ENCODE peak calls at places on chromosome 4, in five cellular contexts. C is transverse colon, A is upper lobe of left lung, E is esophagus muscularis mucosa, K is uterus. I is an unnamed sample. For H3K36me3, the result is how much of the 10 kb centered on the place peaks cover.

GRCh38 chr4:79364048-79364447 is 38.2 kb upstream of the NAA11 start:
- DNase-seq in A (no peak), E (no peak), K (no peak), C (no peak), I (no peak)

GRCh38 chr4:109574931-109575804 is 15.1 kb downstream of the MCUB start:
- DNase-seq in A (no peak), C (no peak), K (no peak), E (no peak), I (no peak)

GRCh38 chr4:24537025-24537424 is 47.3 kb downstream of the DHX15 start:
- DNase-seq in A (no peak), C (no peak), K (no peak), E (no peak), I (no peak)

GRCh38 chr4:31365006-31365690 is 645.0 kb downstream of the PCDH7 start:
- DNase-seq in C (no peak), K (no peak), E (no peak), A (no peak), I (no peak)

GRCh38 chr4:110088670-110089069 is 109.7 kb downstream of the ELOVL6 start:
- DNase-seq in E (no peak), C (no peak), K (no peak), A (no peak), I (no peak)

GRCh38 chr4:107579099-107579498 is 140.9 kb downstream of the PAPSS1 start:
- DNase-seq in K (no peak), C (no peak), A (no peak), E (no peak), I (no peak)

GRCh38 chr4:72975488-72975784 is 94.1 kb downstream of the COX18 start:
- DNase-seq in C (no peak), A (no peak), K (no peak), E (no peak), I (no peak)

GRCh38 chr4:39706829-39707511 is 9.0 kb downstream of the UBE2K start:
- DNase-seq in E (no peak), K (no peak), C (no peak), A (no peak), I (no peak)

GRCh38 chr4:113300384-113301011 is 251.0 kb downstream of the ANK2 start:
- DNase-seq in C (no peak), E (no peak), K (peak), A (no peak), I (no peak)

GRCh38 chr4:108029731-108030130 is 40.0 kb downstream of the HADH start:
- DNase-seq in A (no peak), C (no peak), E (no peak), K (no peak), I (no peak)

GRCh38 chr4:133598779-133599178 is 449.7 kb downstream of the PCDH10 start:
- DNase-seq in C (no peak), K (no peak), E (peak), A (no peak), I (no peak)

GRCh38 chr4:98430708-98431403 is 169.7 kb downstream of the RAP1GDS1 start:
- DNase-seq in E (no peak), K (no peak), A (peak), C (no peak), I (no peak)

GRCh38 chr4:113293043-113293560 is 243.6 kb downstream of the ANK2 start:
- DNase-seq in A (no peak), K (no peak), E (no peak), C (no peak), I (no peak)

GRCh38 chr4:67615119-67615518 is 56.6 kb downstream of the STAP1 start:
- DNase-seq in A (no peak), C (no peak), K (no peak), E (no peak), I (no peak)

GRCh38 chr4:143352052-143352451 is 15.4 kb downstream of the GAB1 start:
- DNase-seq in A (no peak), C (peak), E (no peak), K (no peak), I (no peak)

GRCh38 chr4:59759082-59759825 is 1440.9 kb upstream of the ADGRL3 start:
- DNase-seq in C (no peak), E (no peak), K (no peak), A (no peak), I (no peak)

GRCh38 chr4:93199492-93199891 is 629.1 kb upstream of the ATOH1 start:
- DNase-seq in A (no peak), C (no peak), K (no peak), E (no peak), I (no peak)

GRCh38 chr4:69894706-69895105 is 34.8 kb upstream of the SULT1E1 start:
- DNase-seq in C (no peak), K (no peak), A (no peak), E (no peak), I (no peak)

GRCh38 chr4:122117743-122118142 is 34.4 kb upstream of the BLTP1 start:
- DNase-seq in C (no peak), A (no peak), K (no peak), E (no peak), I (no peak)

GRCh38 chr4:28744066-28744465 is 1883.4 kb downstream of the STIM2 start:
- DNase-seq in E (no peak), A (no peak), K (no peak), C (no peak), I (no peak)

GRCh38 chr4:40333921-40334352 is 1.2 kb upstream of the CHRNA9 start:
- DNase-seq in C (no peak), A (no peak), E (no peak), K (no peak), I (no peak)

GRCh38 chr4:52173470-52174055 is 122.5 kb downstream of the SPATA18 start:
- DNase-seq in E (no peak), A (no peak), K (no peak), C (no peak), I (peak)

GRCh38 chr4:113744667-113745241 is 16.8 kb downstream of the CAMK2D start:
- DNase-seq in E (no peak), C (no peak), A (no peak), K (no peak), I (no peak)

GRCh38 chr4:106587558-106587957 is 219.0 kb upstream of the GIMD1 start:
- DNase-seq in C (no peak), E (no peak), K (no peak), A (no peak), I (no peak)

GRCh38 chr4:121709766-121710405 is 13.1 kb upstream of the ANXA5 start:
- DNase-seq in A (no peak), E (no peak), C (no peak), K (no peak), I (no peak)

GRCh38 chr4:120874792-120875774 is 47.4 kb downstream of the PRDM5 start:
- DNase-seq in E (no peak), C (no peak), A (no peak), K (no peak), I (no peak)

GRCh38 chr4:168654206-168655174 is 157.6 kb downstream of the PALLD start:
- DNase-seq in K (no peak), C (peak), E (no peak), A (peak), I (no peak)

GRCh38 chr4:56288663-56289062 is 98.6 kb downstream of the AASDH start:
- DNase-seq in K (no peak), C (no peak), A (no peak), E (no peak), I (no peak)

GRCh38 chr4:168551211-168551610 is 54.4 kb downstream of the PALLD start:
- DNase-seq in A (no peak), E (no peak), C (no peak), K (no peak), I (no peak)

GRCh38 chr4:33104190-33104773 is 2384.1 kb downstream of the PCDH7 start:
- DNase-seq in K (no peak), C (no peak), E (no peak), A (no peak), I (no peak)

GRCh38 chr4:121256346-121256745 is 92.2 kb upstream of the TNIP3 start:
- DNase-seq in A (peak), K (no peak), C (no peak), E (no peak), I (no peak)

GRCh38 chr4:82367438-82368097 is 6.2 kb downstream of the HNRNPD start:
- DNase-seq in K (no peak), E (no peak), A (no peak), C (no peak), I (no peak)

GRCh38 chr4:82372874-82373815 is 646 bp downstream of the HNRNPD start:
- DNase-seq in A (peak), K (peak), C (peak), E (peak), I (peak)

GRCh38 chr4:82373816-82374740 is at the start of gene HNRNPD:
- DNase-seq in E (peak), K (peak), C (peak), A (peak), I (peak)

GRCh38 chr4:82372502-82372873 is 1.3 kb downstream of the HNRNPD start:
- DNase-seq in K (no peak), C (peak), A (peak), E (no peak), I (peak)

DNA sequence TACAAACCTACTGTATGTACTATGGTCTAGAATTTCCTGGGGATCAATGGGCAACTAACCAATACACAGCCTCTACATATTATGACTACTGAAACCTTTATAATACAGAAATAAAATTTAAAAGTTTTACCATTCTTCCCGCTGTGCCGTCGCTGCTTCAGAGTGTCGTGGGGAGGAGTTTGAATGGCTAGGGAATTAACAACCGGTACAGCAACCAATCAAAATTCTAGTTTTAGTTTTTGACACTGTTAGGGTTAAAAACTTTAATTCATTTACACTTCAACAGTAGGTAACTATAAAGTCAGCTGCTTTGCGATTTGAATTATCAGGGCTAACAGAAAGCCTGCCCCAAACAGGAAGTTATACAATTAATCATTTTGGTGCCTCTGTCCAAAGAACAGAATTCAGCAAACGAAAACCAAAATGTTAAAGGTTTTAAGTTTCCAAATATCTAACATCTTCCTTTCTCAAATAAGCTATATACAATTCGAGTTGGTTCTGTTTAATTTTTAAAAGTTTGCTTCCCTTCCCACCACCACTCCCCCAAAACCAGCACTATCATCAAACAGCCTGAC is 2.3 kb downstream of the HNRNPD start:
- DNase-seq in A (no peak), C (no peak), E (no peak), K (no peak), I (no peak)
- H3K36me3 ChIP-seq in A (under half), C (under half), E (under half), K (under half), I (under half)

DNA sequence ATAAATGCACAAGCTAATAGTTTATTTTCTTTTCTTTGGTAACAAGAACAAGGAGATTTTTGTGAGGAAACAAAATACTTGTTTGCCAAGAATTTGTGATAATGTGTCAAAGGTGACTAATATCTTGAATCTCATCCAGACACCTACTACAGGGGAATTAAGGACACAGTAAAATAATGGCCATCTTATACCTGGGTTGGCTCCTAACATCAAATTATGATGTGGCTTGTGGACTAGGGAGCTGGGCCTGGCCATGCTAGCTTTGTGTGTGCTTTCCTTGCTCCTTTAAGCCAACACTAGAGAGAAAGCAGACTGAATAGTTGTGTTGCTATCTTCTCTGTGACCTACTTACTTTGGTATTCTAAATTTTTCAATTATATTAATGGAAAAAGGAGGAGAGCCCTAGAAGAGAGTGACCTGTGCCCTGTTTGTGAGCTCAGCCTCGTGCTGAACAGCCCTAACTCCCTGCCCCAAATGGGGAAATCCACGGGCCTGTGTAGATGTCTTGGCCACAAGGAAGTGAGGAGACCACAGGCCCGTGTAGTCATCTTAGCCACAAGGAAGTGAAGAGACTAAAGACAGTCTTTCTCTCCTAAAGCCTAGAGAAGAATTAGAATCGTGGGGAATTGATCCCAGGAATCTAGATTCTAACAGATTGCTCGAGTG is 23.3 kb downstream of the ARHGAP24 start:
- DNase-seq in E (no peak), C (peak), A (peak), K (peak), I (peak)
- TF ChIP-seq POLR2A in E (no peak), C (no peak), A (peak), K (no peak), I (no peak)

GRCh38 chr4:152289963-152290362 is 245.9 kb downstream of the FBXW7 start:
- DNase-seq in K (no peak), A (no peak), E (no peak), C (no peak), I (no peak)
- H3K4me3 ChIP-seq in K (no peak), A (no peak), E (no peak), C (no peak), I (no peak)

DNA sequence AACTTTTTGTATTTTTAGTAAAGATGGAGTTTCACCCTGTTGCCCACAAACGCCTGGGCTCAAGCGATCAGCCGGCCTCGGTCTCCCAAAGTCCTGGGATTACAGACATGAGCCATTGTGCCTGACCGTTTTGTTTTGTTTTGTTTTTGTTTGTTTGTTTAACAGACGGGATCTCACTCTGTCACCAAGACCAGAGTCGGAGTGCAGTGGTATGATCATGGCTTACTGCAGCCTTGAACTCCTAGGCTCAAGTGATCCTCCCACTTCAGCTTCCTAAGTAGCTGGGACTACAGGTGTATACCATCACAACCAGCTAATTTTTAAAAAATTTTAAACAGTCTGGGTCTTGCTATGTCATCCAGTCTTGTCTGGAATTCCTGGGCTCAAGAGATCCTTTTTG is 53.5 kb downstream of the FNIP2 start:
- DNase-seq in A (no peak), C (no peak), E (no peak), K (no peak), I (no peak)
- H3K36me3 ChIP-seq in A (under half), C (under half), E (under half), K (under half), I (under half)

GRCh38 chr4:1793496-1793840 is 375 bp downstream of the FGFR3 start:
- DNase-seq in A (no peak), C (peak), K (no peak), E (no peak), I (no peak)

GRCh38 chr4:1794809-1795303 is 1.8 kb downstream of the FGFR3 start:
- DNase-seq in C (no peak), K (no peak), A (no peak), E (no peak), I (no peak)

GRCh38 chr4:1793940-1794808 is 1.1 kb downstream of the FGFR3 start:
- DNase-seq in E (no peak), A (no peak), C (no peak), K (no peak), I (no peak)

GRCh38 chr4:1792158-1792831 is 798 bp upstream of the FGFR3 start:
- DNase-seq in A (no peak), K (no peak), C (no peak), E (no peak), I (no peak)

GRCh38 chr4:1792832-1793495 is at the start of gene FGFR3:
- DNase-seq in C (peak), K (no peak), E (no peak), A (no peak), I (peak)
- TF ChIP-seq POLR2A in C (no peak), K (peak), E (no peak), A (peak), I (no peak)

GRCh38 chr4:128284317-128284716 is 3.3 kb downstream of the PGRMC2 start:
- DNase-seq in A (no peak), E (no peak), C (no peak), K (no peak), I (no peak)
- H3K4me3 ChIP-seq in A (no peak), E (no peak), C (no peak), K (no peak), I (no peak)

GRCh38 chr4:85611661-85612060 is 136.7 kb downstream of the ARHGAP24 start:
- DNase-seq in E (no peak), A (no peak), C (no peak), K (no peak), I (no peak)

GRCh38 chr4:85607624-85608023 is 132.7 kb downstream of the ARHGAP24 start:
- DNase-seq in A (no peak), E (no peak), C (peak), K (no peak), I (no peak)

GRCh38 chr4:85610450-85610849 is 135.5 kb downstream of the ARHGAP24 start:
- DNase-seq in E (no peak), C (no peak), A (no peak), K (no peak), I (no peak)

GRCh38 chr4:85603437-85604336 is 128.7 kb downstream of the ARHGAP24 start:
- DNase-seq in K (no peak), A (no peak), E (no peak), C (no peak), I (no peak)

DNA sequence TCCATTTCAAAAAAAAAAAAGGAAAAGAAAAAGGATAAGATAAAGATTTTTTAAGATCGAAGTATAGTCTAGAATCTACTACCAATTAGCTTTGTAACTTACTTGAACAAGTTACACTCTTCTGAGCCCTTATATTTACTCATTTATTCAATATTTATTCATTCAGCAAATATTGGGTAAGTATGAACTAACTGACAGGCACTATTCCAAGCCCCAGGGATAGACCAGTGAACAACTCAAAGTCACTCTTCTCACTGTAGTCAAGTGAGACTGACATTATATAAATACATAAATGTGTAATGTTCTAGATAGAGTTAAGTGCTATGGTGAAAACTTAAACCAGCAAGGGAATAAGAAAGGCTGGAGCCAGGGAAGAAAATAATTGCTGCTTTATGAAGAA is 131.6 kb downstream of the ARHGAP24 start:
- DNase-seq in C (no peak), E (no peak), K (no peak), A (no peak), I (no peak)
- H3K36me3 ChIP-seq in C (under half), E (under half), K (under half), A (under half), I (under half)

I was measured in testis.